ENCODE peak calls at places on chromosomes 13 and 19, in four cellular contexts. Y is neural progenitor cell, T is AG04450, Q is ovary. Z is an unnamed sample.

GRCh38 chr19:27689734-27690241 is 1523.2 kb downstream of the UQCRFS1 start:
- DNase-seq in Y (no peak), T (no peak), Q (no peak), Z (no peak)

GRCh38 chr19:55270172-55270942 is 9.6 kb downstream of the HSPBP1 start:
- DNase-seq in Y (no peak), T (no peak), Q (no peak), Z (peak; percentile 71)

GRCh38 chr13:23681253-23681652 is 111.0 kb downstream of the TNFRSF19 start:
- DNase-seq in Y (no peak), T (no peak), Q (no peak), Z (no peak)

GRCh38 chr13:81171065-81171647 is 830.2 kb upstream of the SPRY2 start:
- DNase-seq in Y (peak; percentile 18), T (no peak), Q (no peak), Z (no peak)

GRCh38 chr19:43430142-43430710 is 15.5 kb downstream of the TEX101 start:
- DNase-seq in Y (no peak), T (no peak), Q (no peak), Z (peak; percentile 47)

GRCh38 chr13:52599853-52600603 is 42.2 kb upstream of the HNRNPA1L2 start:
- DNase-seq in Y (peak; percentile 71), T (no peak), Q (peak; percentile 47), Z (peak; percentile 52)

GRCh38 chr19:3210347-3211017 is 14.0 kb upstream of the CELF5 start:
- DNase-seq in Y (peak; percentile 61), T (no peak), Q (no peak), Z (peak; percentile 59)

GRCh38 chr13:41897126-41897525 is 63.8 kb downstream of the VWA8 start:
- DNase-seq in Y (no peak), T (no peak), Q (no peak), Z (no peak)

GRCh38 chr13:29937836-29938235 is 87.4 kb upstream of the UBL3 start:
- DNase-seq in Y (no peak), T (no peak), Q (no peak), Z (no peak)

GRCh38 chr19:20167020-20167644 is at the start of gene ZNF486:
- DNase-seq in Y (peak; percentile 98), T (peak; percentile 91), Q (peak; percentile 98), Z (peak; percentile 45)

GRCh38 chr13:66492479-66492878 is 737.7 kb downstream of the PCDH9 start:
- DNase-seq in Y (peak; percentile 40), T (no peak), Q (no peak), Z (no peak)

GRCh38 chr13:25300861-25301346 is 521 bp upstream of the NUP58 start:
- DNase-seq in Y (peak; percentile 5), T (no peak), Q (peak; percentile 45), Z (no peak)

GRCh38 chr13:73299787-73300186 is 241.0 kb downstream of the KLF5 start:
- DNase-seq in Y (no peak), T (peak; percentile 13), Q (no peak), Z (no peak)

GRCh38 chr13:28541966-28542365 is 47.0 kb upstream of the FLT1 start:
- DNase-seq in Y (no peak), T (no peak), Q (no peak), Z (no peak)

GRCh38 chr19:10335149-10336053 is 2.1 kb upstream of the RAVER1 start:
- DNase-seq in Y (no peak), T (no peak), Q (no peak), Z (no peak)

GRCh38 chr13:74090869-74091605 is 43.2 kb downstream of the KLF12 start:
- DNase-seq in Y (no peak), T (no peak), Q (no peak), Z (no peak)

GRCh38 chr13:100630564-100630963 is 42.0 kb upstream of the GGACT start:
- DNase-seq in Y (peak; percentile 78), T (no peak), Q (no peak), Z (no peak)

GRCh38 chr19:3494559-3494958 is 5.9 kb downstream of the DOHH start:
- DNase-seq in Y (no peak), T (no peak), Q (no peak), Z (no peak)

GRCh38 chr13:93714171-93714570 is 487.6 kb downstream of the GPC6 start:
- DNase-seq in Y (no peak), T (no peak), Q (no peak), Z (no peak)

GRCh38 chr13:21637296-21637695 is 33.3 kb upstream of the MICU2 start:
- DNase-seq in Y (no peak), T (no peak), Q (no peak), Z (no peak)

GRCh38 chr13:51456510-51456909 is 3.7 kb upstream of the INTS6 start:
- DNase-seq in Y (no peak), T (no peak), Q (peak; percentile 18), Z (no peak)

GRCh38 chr19:1826557-1827521 is 14.8 kb upstream of the ATP8B3 start:
- DNase-seq in Y (peak; percentile 37), T (no peak), Q (peak; percentile 84), Z (no peak)

GRCh38 chr13:98947925-98948324 is 29.9 kb downstream of the DOCK9 start:
- DNase-seq in Y (no peak), T (no peak), Q (no peak), Z (no peak)

GRCh38 chr19:28567834-28568233 is 645.1 kb downstream of the UQCRFS1 start:
- DNase-seq in Y (no peak), T (no peak), Q (no peak), Z (no peak)

GRCh38 chr19:6014551-6015135 is 36.7 kb upstream of the RANBP3 start:
- DNase-seq in Y (no peak), T (no peak), Q (peak; percentile 7), Z (no peak)

GRCh38 chr13:113519556-113519955 is 29.0 kb upstream of the DCUN1D2 start:
- DNase-seq in Y (no peak), T (no peak), Q (no peak), Z (no peak)

GRCh38 chr19:12766051-12766521 is 9.3 kb downstream of the HOOK2 start:
- DNase-seq in Y (peak; percentile 87), T (peak; percentile 45), Q (peak; percentile 78), Z (peak; percentile 52)

GRCh38 chr19:13366529-13367143 is 139.6 kb downstream of the CACNA1A start:
- DNase-seq in Y (peak; percentile 51), T (no peak), Q (no peak), Z (peak; percentile 14)

GRCh38 chr13:75650991-75651390 is 14.9 kb downstream of the LMO7 start:
- DNase-seq in Y (no peak), T (no peak), Q (no peak), Z (no peak)

GRCh38 chr19:2719910-2720776 is 1.0 kb downstream of the DIRAS1 start:
- DNase-seq in Y (peak; percentile 62), T (no peak), Q (no peak), Z (no peak)

GRCh38 chr19:38059897-38060296 is 152.9 kb downstream of the SIPA1L3 start:
- DNase-seq in Y (no peak), T (no peak), Q (no peak), Z (no peak)

GRCh38 chr19:19775891-19776205 is 42.9 kb upstream of the ZNF14 start:
- DNase-seq in Y (no peak), T (no peak), Q (no peak), Z (no peak)

GRCh38 chr19:52138614-52139290 is 986 bp downstream of the ZNF616 start:
- DNase-seq in Y (peak; percentile 82), T (no peak), Q (no peak), Z (peak; percentile 52)

GRCh38 chr19:2171349-2172145 is 7.8 kb downstream of the DOT1L start:
- DNase-seq in Y (peak; percentile 45), T (no peak), Q (no peak), Z (peak; percentile 74)

GRCh38 chr13:112741835-112742570 is 52.2 kb downstream of the ATP11A start:
- DNase-seq in Y (no peak), T (no peak), Q (no peak), Z (peak; percentile 17)

GRCh38 chr19:17448190-17448967 is at the start of gene TMEM221:
- DNase-seq in Y (peak; percentile 83), T (no peak), Q (peak; percentile 71), Z (peak; percentile 46)
- H3K4me3 ChIP-seq in Y (peak within 1 kb of the TSS; percentile 60), T (peak within 1 kb of the TSS; percentile 46), Q (peak within 1 kb of the TSS; percentile 52), Z (peak within 1 kb of the TSS; percentile 47)

GRCh38 chr13:108214511-108215383 is 589 bp downstream of the LIG4 start:
- DNase-seq in Y (peak; percentile 51), T (no peak), Q (peak; percentile 44), Z (no peak)

GRCh38 chr13:108223850-108224503 is 5.8 kb downstream of the ABHD13 start:
- DNase-seq in Y (no peak), T (no peak), Q (no peak), Z (no peak)

GRCh38 chr13:108215428-108215827 is at the start of gene LIG4:
- DNase-seq in Y (peak; percentile 98), T (peak; percentile 84), Q (peak; percentile 89), Z (peak; percentile 93)

GRCh38 chr13:108218044-108218974 is at the start of gene ABHD13:
- DNase-seq in Y (peak; percentile 94), T (peak; percentile 70), Q (peak; percentile 91), Z (peak; percentile 95)

GRCh38 chr13:108220042-108220441 is 1.9 kb downstream of the ABHD13 start:
- DNase-seq in Y (no peak), T (no peak), Q (no peak), Z (no peak)
- TF ChIP-seq CTCF in Y (no peak), T (no peak), Q (no peak), Z (no peak)

DNA sequence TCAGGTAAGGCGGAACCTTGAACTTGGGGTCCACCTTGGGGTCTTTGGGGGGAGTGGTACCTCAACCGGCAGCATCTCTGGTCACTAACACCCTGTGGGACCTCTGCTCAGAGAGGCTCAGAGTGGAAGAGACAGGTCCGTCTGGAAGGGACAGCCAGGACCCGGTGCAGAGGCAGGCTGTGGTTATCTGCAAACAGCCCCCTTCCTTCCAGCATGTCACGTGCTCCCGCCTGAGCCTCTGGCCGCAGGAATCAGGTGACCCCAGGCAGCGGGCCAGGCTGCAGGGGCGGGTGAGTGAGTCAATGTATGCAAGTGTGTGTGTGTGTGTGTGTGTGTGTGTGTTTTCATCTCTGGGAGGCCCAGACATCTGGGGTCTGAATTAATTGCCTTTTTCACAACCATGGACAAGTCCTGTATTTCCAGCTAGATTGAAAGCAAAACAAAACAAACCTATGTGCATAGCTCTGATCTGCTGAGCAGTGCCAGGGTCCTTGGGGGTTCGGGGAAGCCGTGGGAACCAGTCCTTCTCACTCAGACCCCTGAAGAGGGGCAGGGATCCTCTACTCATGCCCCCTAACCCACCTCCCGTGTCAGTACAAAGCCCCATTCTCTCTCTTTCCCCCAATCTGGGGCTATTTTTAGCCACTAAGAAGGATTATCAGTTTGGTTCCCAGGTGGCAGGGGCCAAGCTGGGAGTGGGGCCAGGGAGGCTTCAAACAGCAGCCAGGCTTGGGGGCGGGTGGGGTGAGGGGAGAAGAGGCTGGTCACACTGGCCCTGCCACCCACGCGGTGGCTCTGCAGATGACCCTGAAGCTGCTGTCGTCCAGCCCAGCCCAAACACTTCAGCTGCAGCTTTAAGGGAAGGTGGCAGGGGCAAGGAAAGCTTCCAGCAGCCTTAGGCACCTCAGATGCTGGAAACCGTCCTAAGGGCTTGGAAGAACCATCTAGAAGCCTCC is 31.4 kb downstream of the CERS4 start:
- DNase-seq in Y (peak; percentile 90), T (peak; percentile 91), Q (peak; percentile 96), Z (peak; percentile 54)
- H3K4me3 ChIP-seq in Y (peak overlapping the region; percentile 35), T (peak overlapping the region; percentile 32), Q (no peak overlapping the region), Z (no peak overlapping the region)

GRCh38 chr13:111219306-111219705 is 101.1 kb upstream of the TEX29 start:
- DNase-seq in Y (no peak), T (peak; percentile 74), Q (no peak), Z (no peak)

GRCh38 chr13:111217661-111218060 is 102.6 kb downstream of the ARHGEF7 start:
- DNase-seq in Y (no peak), T (no peak), Q (peak; percentile 78), Z (no peak)

GRCh38 chr13:111213964-111214726 is 99.0 kb downstream of the ARHGEF7 start:
- DNase-seq in Y (no peak), T (no peak), Q (no peak), Z (no peak)

GRCh38 chr13:111215081-111216047 is 100.3 kb downstream of the ARHGEF7 start:
- DNase-seq in Y (peak; percentile 65), T (no peak), Q (no peak), Z (no peak)

GRCh38 chr13:111216166-111216960 is 101.3 kb downstream of the ARHGEF7 start:
- DNase-seq in Y (peak; percentile 76), T (no peak), Q (peak; percentile 65), Z (peak; percentile 63)
- TF ChIP-seq CTCF in Y (peak; percentile 62), T (peak; percentile 53), Q (peak; percentile 6), Z (peak; percentile 37)

Z was measured in Caco-2.